ENCODE peak calls at places on chromosomes 1 and 21, in four cellular contexts. E, M, I and C are unnamed samples.

GRCh38 chr1:101285922-101286568 is 49.2 kb downstream of the S1PR1 start:
- DNase-seq in I (no peak), E (no peak), M (no peak), C (no peak)

GRCh38 chr21:42454791-42455190 is 41.2 kb downstream of the RSPH1 start:
- DNase-seq in I (no peak), E (no peak), M (no peak), C (no peak)

GRCh38 chr1:66747500-66747899 is 4.8 kb upstream of the DYNLT5 start:
- DNase-seq in M (no peak), E (no peak), I (no peak), C (no peak)

GRCh38 chr1:3192359-3192758 is 123.4 kb downstream of the PRDM16 start:
- DNase-seq in E (no peak), I (no peak), M (no peak), C (no peak)

GRCh38 chr1:221919743-221920142 is 177.9 kb upstream of the DUSP10 start:
- DNase-seq in I (no peak), M (no peak), E (no peak), C (no peak)

GRCh38 chr1:228314658-228315483 is 91.8 kb downstream of the TRIM11 start:
- DNase-seq in E (no peak), M (no peak), I (no peak), C (no peak)

GRCh38 chr1:44677201-44677520 is 2.6 kb downstream of the ARMH1 start:
- DNase-seq in E (no peak), M (peak), I (no peak), C (no peak)

GRCh38 chr1:158998781-158999161 is 10.9 kb upstream of the IFI16 start:
- DNase-seq in E (peak), M (peak), I (peak), C (peak)

GRCh38 chr21:36508948-36509347 is 29.0 kb upstream of the CLDN14 start:
- DNase-seq in M (no peak), E (no peak), I (no peak), C (no peak)

GRCh38 chr1:210944255-210944654 is 189.7 kb downstream of the KCNH1 start:
- DNase-seq in I (no peak), E (no peak), M (no peak), C (no peak)